ENCODE peak calls at places on chromosomes 3 and 15, in five cellular contexts. E is SK-N-SH, P is GM23248, U is GM23338, M is neural progenitor cell. S is an unnamed sample.

GRCh38 chr3:5186854-5187151 is 704 bp upstream of the EDEM1 start:
- DNase-seq in E (peak; percentile 28), U (peak; percentile 37), P (peak; percentile 74), M (peak; percentile 36), S (no peak)

GRCh38 chr3:21979706-21980105 is 228.7 kb upstream of the ZNF385D start:
- DNase-seq in P (peak; percentile 9), M (no peak), E (no peak), U (no peak), S (no peak)

GRCh38 chr15:97114900-97115763 is 784.6 kb downstream of the NR2F2 start:
- DNase-seq in E (no peak), M (no peak), P (no peak), U (no peak), S (no peak)

GRCh38 chr3:53196575-53197407 is 35.8 kb downstream of the PRKCD start:
- DNase-seq in E (peak; percentile 20), M (peak; percentile 28), P (peak; percentile 27), U (peak; percentile 81), S (peak; percentile 42)

GRCh38 chr3:39317571-39318169 is 11.8 kb upstream of the CCR8 start:
- DNase-seq in M (no peak), U (no peak), P (no peak), E (no peak), S (peak; percentile 38)

GRCh38 chr15:56047354-56047753 is 53.9 kb upstream of the NEDD4 start:
- DNase-seq in E (no peak), M (no peak), P (peak; percentile 31), U (no peak), S (no peak)

GRCh38 chr3:143099213-143099612 is 20.4 kb upstream of the CHST2 start:
- DNase-seq in P (no peak), U (no peak), M (no peak), E (no peak), S (no peak)

GRCh38 chr3:194976049-194976451 is 290.4 kb downstream of the FAM43A start:
- DNase-seq in U (no peak), P (no peak), M (no peak), E (no peak), S (no peak)

GRCh38 chr15:31305375-31305774 is 21.3 kb upstream of the KLF13 start:
- DNase-seq in M (no peak), P (no peak), E (no peak), U (no peak), S (no peak)

GRCh38 chr3:181417748-181418147 is 294.0 kb upstream of the SOX2 start:
- DNase-seq in P (peak; percentile 6), M (peak; percentile 43), E (peak; percentile 36), U (peak; percentile 28), S (no peak)

GRCh38 chr15:38041576-38041975 is 107.1 kb downstream of the TMCO5A start:
- DNase-seq in U (no peak), M (no peak), P (peak; percentile 73), E (no peak), S (no peak)

GRCh38 chr3:37680393-37680792 is 181.3 kb upstream of the CTDSPL start:
- DNase-seq in U (no peak), P (no peak), E (no peak), M (no peak), S (no peak)

GRCh38 chr3:66761093-66761780 is 236.9 kb upstream of the KBTBD8 start:
- DNase-seq in U (no peak), P (no peak), M (no peak), E (no peak), S (peak; percentile 38)

GRCh38 chr3:16511561-16512434 is 1.7 kb downstream of the RFTN1 start:
- DNase-seq in P (peak; percentile 95), E (no peak), M (peak; percentile 20), U (peak; percentile 29), S (no peak)

GRCh38 chr15:67593561-67593960 is 51.1 kb downstream of the MAP2K5 start:
- DNase-seq in M (no peak), E (no peak), U (no peak), P (no peak), S (no peak)

GRCh38 chr3:38521391-38521987 is 25.3 kb downstream of the EXOG start:
- DNase-seq in P (peak; percentile 63), M (peak; percentile 78), E (peak; percentile 70), U (peak; percentile 93), S (peak; percentile 46)

GRCh38 chr3:11705049-11705448 is 61.3 kb upstream of the VGLL4 start:
- DNase-seq in U (peak; percentile 32), P (no peak), M (no peak), E (no peak), S (no peak)

GRCh38 chr15:33584797-33585196 is 274.0 kb downstream of the RYR3 start:
- DNase-seq in M (no peak), E (no peak), U (no peak), P (peak; percentile 83), S (peak; percentile 50)

GRCh38 chr3:48296699-48297098 is 36.8 kb downstream of the SPINK8 start:
- DNase-seq in M (no peak), E (no peak), P (no peak), U (no peak), S (no peak)

GRCh38 chr3:165725296-165725695 is 111.9 kb downstream of the BCHE start:
- DNase-seq in E (no peak), M (no peak), P (no peak), U (no peak), S (no peak)

GRCh38 chr3:134656211-134656800 is 5.5 kb upstream of the KY start:
- DNase-seq in U (no peak), P (no peak), M (no peak), E (no peak), S (no peak)

GRCh38 chr15:27722102-27722501 is 377.0 kb downstream of the OCA2 start:
- DNase-seq in U (no peak), P (no peak), M (no peak), E (no peak), S (no peak)

GRCh38 chr3:128870327-128870726 is 9.1 kb upstream of the ACAD9 start:
- DNase-seq in E (no peak), M (no peak), P (no peak), U (no peak), S (no peak)

GRCh38 chr15:64599716-64600115 is 139.3 kb downstream of the ZNF609 start:
- DNase-seq in P (peak; percentile 48), M (no peak), U (no peak), E (no peak), S (no peak)

GRCh38 chr3:171306631-171307030 is 153.6 kb downstream of the TNIK start:
- DNase-seq in M (no peak), E (no peak), P (peak; percentile 91), U (peak; percentile 16), S (no peak)

GRCh38 chr3:46960801-46961200 is 15.7 kb downstream of the CCDC12 start:
- DNase-seq in E (no peak), U (no peak), P (no peak), M (no peak), S (no peak)

GRCh38 chr3:155946178-155946577 is 75.7 kb downstream of the GMPS start:
- DNase-seq in M (no peak), P (peak; percentile 86), E (no peak), U (no peak), S (no peak)

GRCh38 chr3:182618085-182618732 is 175.1 kb upstream of the ATP11B start:
- DNase-seq in U (peak; percentile 73), M (peak; percentile 79), E (no peak), P (peak; percentile 12), S (no peak)

GRCh38 chr15:52232327-52232726 is 41.1 kb upstream of the GNB5 start:
- DNase-seq in M (no peak), U (no peak), E (no peak), P (peak; percentile 19), S (no peak)
- H3F3A ChIP-seq in M (peaks cover 6% of the 10 kb centered on the region), U (no peaks in the 10 kb centered on the region), E (peaks cover 5% of the 10 kb centered on the region), P (peaks cover 13% of the 10 kb centered on the region), S (peaks cover 5% of the 10 kb centered on the region)

GRCh38 chr15:69456208-69457166 is 3.9 kb downstream of the RPLP1 start:
- DNase-seq in P (no peak), E (no peak), M (no peak), U (no peak), S (no peak)

GRCh38 chr15:69457304-69458280 is 5.0 kb downstream of the RPLP1 start:
- DNase-seq in M (no peak), U (no peak), P (no peak), E (no peak), S (no peak)

GRCh38 chr15:69462030-69462492 is 9.4 kb downstream of the RPLP1 start:
- DNase-seq in P (no peak), U (no peak), M (no peak), E (peak; percentile 36), S (no peak)

GRCh38 chr15:69460481-69460880 is 7.9 kb downstream of the RPLP1 start:
- DNase-seq in U (no peak), M (no peak), E (no peak), P (no peak), S (no peak)

DNA sequence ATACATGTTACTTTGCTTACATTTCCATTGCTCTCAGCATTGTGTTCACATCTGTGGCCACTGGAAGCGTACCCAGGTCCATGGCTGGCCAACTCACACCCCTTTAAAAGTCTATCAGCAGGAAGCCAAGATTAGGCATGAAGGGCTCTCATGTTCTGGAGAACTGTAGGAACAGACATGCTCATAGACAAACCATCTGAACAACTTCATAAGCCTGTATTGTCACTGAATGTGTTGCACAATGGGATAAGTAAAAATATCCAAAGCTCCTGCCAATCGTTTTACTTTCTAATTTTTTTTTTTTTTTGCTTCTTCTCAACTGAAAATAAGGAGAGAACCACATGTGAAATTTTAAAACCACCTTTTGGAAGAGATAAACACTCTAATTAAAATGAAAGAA is 6.4 kb downstream of the RPLP1 start:
- DNase-seq in P (peak; percentile 27), U (no peak), M (no peak), E (no peak), S (no peak)
- H3F3A ChIP-seq in P (peaks cover 69% of the 10 kb centered on the region), U (peaks cover 41% of the 10 kb centered on the region), M (peaks cover 60% of the 10 kb centered on the region), E (peaks cover 68% of the 10 kb centered on the region), S (peaks cover 51% of the 10 kb centered on the region)

GRCh38 chr15:85479071-85479647 is 98.8 kb downstream of the AKAP13 start:
- DNase-seq in E (peak; percentile 39), P (peak; percentile 69), U (peak; percentile 63), M (no peak), S (no peak)
- H3F3A ChIP-seq in E (peaks cover 4% of the 10 kb centered on the region), P (peaks cover 22% of the 10 kb centered on the region), U (no peaks in the 10 kb centered on the region), M (no peaks in the 10 kb centered on the region), S (peaks cover 4% of the 10 kb centered on the region)

GRCh38 chr15:74783072-74783807 is 1.4 kb downstream of the CSK start:
- DNase-seq in E (peak; percentile 59), M (peak; percentile 49), U (no peak), P (peak; percentile 49), S (no peak)

GRCh38 chr15:74780983-74781672 is 752 bp upstream of the CSK start:
- DNase-seq in U (peak; percentile 30), P (peak; percentile 51), E (no peak), M (no peak), S (no peak)

GRCh38 chr15:74781673-74782595 is at the start of gene CSK:
- DNase-seq in U (peak; percentile 67), P (peak; percentile 89), M (peak; percentile 90), E (peak; percentile 99), S (peak; percentile 77)

GRCh38 chr15:74783808-74784175 is 1.9 kb downstream of the CSK start:
- DNase-seq in U (no peak), M (no peak), E (no peak), P (no peak), S (no peak)

DNA sequence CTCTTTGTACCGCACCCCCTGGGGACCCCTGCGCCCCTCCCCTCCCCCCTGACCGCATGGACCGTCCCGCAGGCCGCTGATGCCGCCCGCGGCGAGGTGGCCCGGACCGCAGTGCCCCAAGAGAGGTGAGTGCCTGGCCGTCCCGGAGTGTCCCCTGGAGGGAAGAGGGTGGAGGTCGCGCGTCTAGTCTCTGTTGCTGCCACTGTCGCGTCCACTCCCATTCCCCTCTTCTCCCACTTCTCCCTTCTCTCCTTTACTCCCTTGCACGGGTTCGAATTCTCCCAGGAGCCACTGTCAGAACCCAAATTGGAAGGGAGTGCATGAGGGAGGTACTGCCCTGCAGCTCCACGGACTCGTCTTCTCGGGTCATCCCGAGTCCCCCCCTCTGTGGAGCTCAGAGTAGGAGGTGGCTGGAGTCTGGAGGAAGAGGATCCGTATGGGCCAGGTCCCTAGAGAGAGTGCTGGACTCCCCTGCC is 754 bp downstream of the CSK start:
- DNase-seq in E (no peak), U (no peak), M (no peak), P (peak; percentile 40), S (no peak)
- H3F3A ChIP-seq in E (peaks cover 3% of the 10 kb centered on the region), U (no peaks in the 10 kb centered on the region), M (no peaks in the 10 kb centered on the region), P (no peaks in the 10 kb centered on the region), S (peaks cover 7% of the 10 kb centered on the region)

S was measured in PC-9.